ENCODE peak calls at places on chromosomes 12 and 14, in seven cellular contexts. One of them, this sample, is unnamed.

GRCh38 chr14:65101631-65102440 is 481 bp downstream of the MAX start:
- DNase-seq in skeletal muscle cell: no peak
- DNase-seq in gastrocnemius medialis: peak; percentile 27
- DNase-seq in suprapubic skin: no peak
- DNase-seq in GM23248: peak; percentile 41
- DNase-seq in HCT116: no peak
- DNase-seq in tibial artery: peak; percentile 69
- DNase-seq in this sample: no peak

GRCh38 chr12:76024102-76024781 is 7.3 kb downstream of the PHLDA1 start:
- DNase-seq in tibial artery: no peak
- DNase-seq in skeletal muscle cell: no peak
- DNase-seq in GM23248: no peak
- DNase-seq in gastrocnemius medialis: no peak
- DNase-seq in HCT116: no peak
- DNase-seq in suprapubic skin: no peak
- DNase-seq in this sample: peak; percentile 38

GRCh38 chr12:52189376-52190174 is 2.2 kb downstream of the KRT80 start:
- DNase-seq in GM23248: peak; percentile 60
- DNase-seq in gastrocnemius medialis: no peak
- DNase-seq in HCT116: no peak
- DNase-seq in tibial artery: no peak
- DNase-seq in skeletal muscle cell: no peak
- DNase-seq in suprapubic skin: no peak
- DNase-seq in this sample: peak; percentile 68

GRCh38 chr14:38210587-38211257 is 3.0 kb downstream of the SSTR1 start:
- DNase-seq in skeletal muscle cell: no peak
- DNase-seq in gastrocnemius medialis: no peak
- DNase-seq in tibial artery: no peak
- DNase-seq in GM23248: peak; percentile 87
- DNase-seq in HCT116: no peak
- DNase-seq in suprapubic skin: no peak
- DNase-seq in this sample: peak; percentile 69

GRCh38 chr12:130436741-130437501 is 99.2 kb downstream of the PIWIL1 start:
- DNase-seq in tibial artery: peak; percentile 49
- DNase-seq in suprapubic skin: peak; percentile 72
- DNase-seq in GM23248: no peak
- DNase-seq in gastrocnemius medialis: no peak
- DNase-seq in skeletal muscle cell: no peak
- DNase-seq in HCT116: no peak
- DNase-seq in this sample: no peak

GRCh38 chr14:24911324-24912095 is 138.4 kb downstream of the STXBP6 start:
- DNase-seq in tibial artery: no peak
- DNase-seq in GM23248: peak; percentile 96
- DNase-seq in HCT116: no peak
- DNase-seq in gastrocnemius medialis: no peak
- DNase-seq in suprapubic skin: no peak
- DNase-seq in skeletal muscle cell: peak; percentile 80
- DNase-seq in this sample: peak; percentile 93

GRCh38 chr12:9948606-9949286 is 16.6 kb upstream of the CLEC2A start:
- DNase-seq in gastrocnemius medialis: no peak
- DNase-seq in tibial artery: no peak
- DNase-seq in suprapubic skin: no peak
- DNase-seq in GM23248: no peak
- DNase-seq in skeletal muscle cell: no peak
- DNase-seq in HCT116: no peak
- DNase-seq in this sample: no peak

GRCh38 chr14:96756745-96757144 is 40.4 kb upstream of the VRK1 start:
- DNase-seq in GM23248: no peak
- DNase-seq in tibial artery: no peak
- DNase-seq in HCT116: no peak
- DNase-seq in gastrocnemius medialis: no peak
- DNase-seq in suprapubic skin: no peak
- DNase-seq in skeletal muscle cell: no peak
- DNase-seq in this sample: no peak

GRCh38 chr12:106297681-106298080 is 4.9 kb upstream of the TCP11L2 start:
- DNase-seq in gastrocnemius medialis: no peak
- DNase-seq in skeletal muscle cell: no peak
- DNase-seq in tibial artery: no peak
- DNase-seq in suprapubic skin: no peak
- DNase-seq in HCT116: no peak
- DNase-seq in GM23248: no peak
- DNase-seq in this sample: no peak

GRCh38 chr12:25121916-25122315 is 73.0 kb downstream of the DNAI7 start:
- DNase-seq in gastrocnemius medialis: no peak
- DNase-seq in GM23248: peak; percentile 10
- DNase-seq in suprapubic skin: no peak
- DNase-seq in HCT116: no peak
- DNase-seq in tibial artery: no peak
- DNase-seq in skeletal muscle cell: peak; percentile 4
- DNase-seq in this sample: peak; percentile 41

GRCh38 chr12:121697093-121697698 is 15.4 kb upstream of the TMEM120B start:
- DNase-seq in skeletal muscle cell: no peak
- DNase-seq in suprapubic skin: no peak
- DNase-seq in HCT116: peak; percentile 47
- DNase-seq in tibial artery: no peak
- DNase-seq in gastrocnemius medialis: no peak
- DNase-seq in GM23248: peak; percentile 67
- DNase-seq in this sample: peak; percentile 78

GRCh38 chr12:71626098-71626497 is 37.5 kb downstream of the ZFC3H1 start:
- DNase-seq in GM23248: no peak
- DNase-seq in skeletal muscle cell: no peak
- DNase-seq in gastrocnemius medialis: no peak
- DNase-seq in tibial artery: no peak
- DNase-seq in HCT116: no peak
- DNase-seq in suprapubic skin: no peak
- DNase-seq in this sample: no peak

GRCh38 chr12:107522692-107523477 is 162.7 kb upstream of the PWP1 start:
- DNase-seq in HCT116: no peak
- DNase-seq in GM23248: no peak
- DNase-seq in skeletal muscle cell: no peak
- DNase-seq in tibial artery: no peak
- DNase-seq in suprapubic skin: no peak
- DNase-seq in gastrocnemius medialis: no peak
- DNase-seq in this sample: peak; percentile 12

GRCh38 chr12:95204141-95204866 is 13.0 kb downstream of the FGD6 start:
- DNase-seq in gastrocnemius medialis: no peak
- DNase-seq in tibial artery: no peak
- DNase-seq in skeletal muscle cell: peak; percentile 97
- DNase-seq in suprapubic skin: no peak
- DNase-seq in HCT116: peak; percentile 96
- DNase-seq in GM23248: peak; percentile 90
- DNase-seq in this sample: peak; percentile 92

GRCh38 chr12:2276288-2276842 is 223.6 kb downstream of the CACNA1C start:
- DNase-seq in HCT116: no peak
- DNase-seq in gastrocnemius medialis: no peak
- DNase-seq in GM23248: peak; percentile 54
- DNase-seq in tibial artery: no peak
- DNase-seq in skeletal muscle cell: no peak
- DNase-seq in suprapubic skin: no peak
- DNase-seq in this sample: no peak

GRCh38 chr14:75318353-75318752 is 39.7 kb downstream of the FOS start:
- DNase-seq in gastrocnemius medialis: peak; percentile 0
- DNase-seq in suprapubic skin: no peak
- DNase-seq in tibial artery: no peak
- DNase-seq in skeletal muscle cell: no peak
- DNase-seq in HCT116: no peak
- DNase-seq in GM23248: no peak
- DNase-seq in this sample: no peak

GRCh38 chr12:72236071-72236705 is 36.0 kb upstream of the TRHDE start:
- DNase-seq in gastrocnemius medialis: no peak
- DNase-seq in suprapubic skin: no peak
- DNase-seq in tibial artery: no peak
- DNase-seq in skeletal muscle cell: no peak
- DNase-seq in GM23248: peak; percentile 7
- DNase-seq in HCT116: no peak
- DNase-seq in this sample: peak; percentile 42

GRCh38 chr14:85701116-85701515 is 171.2 kb downstream of the FLRT2 start:
- DNase-seq in HCT116: no peak
- DNase-seq in skeletal muscle cell: no peak
- DNase-seq in GM23248: no peak
- DNase-seq in tibial artery: no peak
- DNase-seq in gastrocnemius medialis: no peak
- DNase-seq in suprapubic skin: no peak
- DNase-seq in this sample: no peak

GRCh38 chr12:6295187-6295811 is 15.2 kb upstream of the PLEKHG6 start:
- DNase-seq in GM23248: peak; percentile 93
- DNase-seq in tibial artery: no peak
- DNase-seq in suprapubic skin: no peak
- DNase-seq in gastrocnemius medialis: no peak
- DNase-seq in skeletal muscle cell: no peak
- DNase-seq in HCT116: peak; percentile 69
- DNase-seq in this sample: peak; percentile 92

GRCh38 chr12:108582509-108582908 is 15.4 kb downstream of the TMEM119 start:
- DNase-seq in GM23248: no peak
- DNase-seq in tibial artery: no peak
- DNase-seq in HCT116: no peak
- DNase-seq in skeletal muscle cell: no peak
- DNase-seq in suprapubic skin: no peak
- DNase-seq in gastrocnemius medialis: no peak
- DNase-seq in this sample: no peak

GRCh38 chr12:123442774-123443173 is 6.3 kb upstream of the RILPL2 start:
- DNase-seq in HCT116: no peak
- DNase-seq in tibial artery: no peak
- DNase-seq in gastrocnemius medialis: no peak
- DNase-seq in suprapubic skin: no peak
- DNase-seq in GM23248: no peak
- DNase-seq in skeletal muscle cell: no peak
- DNase-seq in this sample: no peak

GRCh38 chr12:93583993-93584392 is 11.5 kb downstream of the SOCS2 start:
- DNase-seq in suprapubic skin: no peak
- DNase-seq in HCT116: no peak
- DNase-seq in GM23248: no peak
- DNase-seq in tibial artery: no peak
- DNase-seq in skeletal muscle cell: no peak
- DNase-seq in gastrocnemius medialis: no peak
- DNase-seq in this sample: no peak

GRCh38 chr14:58299665-58300202 is 1.4 kb downstream of the ARID4A start:
- DNase-seq in skeletal muscle cell: no peak
- DNase-seq in GM23248: peak; percentile 51
- DNase-seq in tibial artery: no peak
- DNase-seq in HCT116: no peak
- DNase-seq in suprapubic skin: no peak
- DNase-seq in gastrocnemius medialis: no peak
- DNase-seq in this sample: peak; percentile 17

GRCh38 chr12:14514154-14514842 is 53.4 kb downstream of the PLBD1 start:
- DNase-seq in skeletal muscle cell: no peak
- DNase-seq in GM23248: peak; percentile 2
- DNase-seq in HCT116: peak; percentile 71
- DNase-seq in suprapubic skin: no peak
- DNase-seq in tibial artery: no peak
- DNase-seq in gastrocnemius medialis: no peak
- DNase-seq in this sample: peak; percentile 57

DNA sequence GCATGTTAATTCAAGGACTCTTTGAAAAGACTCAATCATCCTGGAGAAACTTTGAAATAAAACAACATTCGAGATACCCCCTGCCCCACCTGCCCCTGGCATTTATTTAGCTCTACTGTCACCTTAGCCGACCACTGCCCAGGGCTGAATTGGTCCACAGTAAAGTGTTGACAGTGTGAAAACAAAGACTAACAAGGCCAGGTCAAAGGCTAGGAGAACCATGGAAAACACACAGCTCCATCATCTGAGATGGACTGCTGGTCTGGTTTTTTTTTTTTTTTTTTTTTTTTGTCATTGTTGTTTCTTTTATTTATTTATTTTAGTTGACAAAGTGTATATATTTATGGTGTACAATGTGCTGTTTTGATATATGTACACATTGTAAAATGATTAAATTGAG is 25.7 kb downstream of the GSTZ1 start:
- DNase-seq in suprapubic skin: no peak
- DNase-seq in gastrocnemius medialis: no peak
- DNase-seq in skeletal muscle cell: no peak
- DNase-seq in tibial artery: no peak
- DNase-seq in GM23248: no peak
- DNase-seq in HCT116: no peak
- DNase-seq in this sample: no peak
- H3K4me3 ChIP-seq in suprapubic skin: no peak overlapping the region
- H3K4me3 ChIP-seq in gastrocnemius medialis: no peak overlapping the region
- H3K4me3 ChIP-seq in skeletal muscle cell: no peak overlapping the region
- H3K4me3 ChIP-seq in tibial artery: no peak overlapping the region
- H3K4me3 ChIP-seq in GM23248: no peak overlapping the region
- H3K4me3 ChIP-seq in HCT116: no peak overlapping the region
- H3K4me3 ChIP-seq in this sample: no peak overlapping the region

GRCh38 chr14:99983251-99984012 is 81.8 kb upstream of the EVL start:
- DNase-seq in suprapubic skin: no peak
- DNase-seq in HCT116: no peak
- DNase-seq in tibial artery: no peak
- DNase-seq in skeletal muscle cell: no peak
- DNase-seq in GM23248: no peak
- DNase-seq in gastrocnemius medialis: no peak
- DNase-seq in this sample: no peak
- H3K4me3 ChIP-seq in suprapubic skin: no peak overlapping the region
- H3K4me3 ChIP-seq in HCT116: no peak overlapping the region
- H3K4me3 ChIP-seq in tibial artery: no peak overlapping the region
- H3K4me3 ChIP-seq in skeletal muscle cell: no peak overlapping the region
- H3K4me3 ChIP-seq in GM23248: no peak overlapping the region
- H3K4me3 ChIP-seq in gastrocnemius medialis: no peak overlapping the region
- H3K4me3 ChIP-seq in this sample: no peak overlapping the region

GRCh38 chr12:127688901-127689428 is 578.0 kb upstream of the TMEM132C start:
- DNase-seq in HCT116: no peak
- DNase-seq in tibial artery: no peak
- DNase-seq in GM23248: no peak
- DNase-seq in skeletal muscle cell: no peak
- DNase-seq in suprapubic skin: no peak
- DNase-seq in gastrocnemius medialis: no peak
- DNase-seq in this sample: no peak
- H3K4me3 ChIP-seq in HCT116: no peak overlapping the region
- H3K4me3 ChIP-seq in tibial artery: no peak overlapping the region
- H3K4me3 ChIP-seq in GM23248: no peak overlapping the region
- H3K4me3 ChIP-seq in skeletal muscle cell: no peak overlapping the region
- H3K4me3 ChIP-seq in suprapubic skin: no peak overlapping the region
- H3K4me3 ChIP-seq in gastrocnemius medialis: no peak overlapping the region
- H3K4me3 ChIP-seq in this sample: no peak overlapping the region

DNA sequence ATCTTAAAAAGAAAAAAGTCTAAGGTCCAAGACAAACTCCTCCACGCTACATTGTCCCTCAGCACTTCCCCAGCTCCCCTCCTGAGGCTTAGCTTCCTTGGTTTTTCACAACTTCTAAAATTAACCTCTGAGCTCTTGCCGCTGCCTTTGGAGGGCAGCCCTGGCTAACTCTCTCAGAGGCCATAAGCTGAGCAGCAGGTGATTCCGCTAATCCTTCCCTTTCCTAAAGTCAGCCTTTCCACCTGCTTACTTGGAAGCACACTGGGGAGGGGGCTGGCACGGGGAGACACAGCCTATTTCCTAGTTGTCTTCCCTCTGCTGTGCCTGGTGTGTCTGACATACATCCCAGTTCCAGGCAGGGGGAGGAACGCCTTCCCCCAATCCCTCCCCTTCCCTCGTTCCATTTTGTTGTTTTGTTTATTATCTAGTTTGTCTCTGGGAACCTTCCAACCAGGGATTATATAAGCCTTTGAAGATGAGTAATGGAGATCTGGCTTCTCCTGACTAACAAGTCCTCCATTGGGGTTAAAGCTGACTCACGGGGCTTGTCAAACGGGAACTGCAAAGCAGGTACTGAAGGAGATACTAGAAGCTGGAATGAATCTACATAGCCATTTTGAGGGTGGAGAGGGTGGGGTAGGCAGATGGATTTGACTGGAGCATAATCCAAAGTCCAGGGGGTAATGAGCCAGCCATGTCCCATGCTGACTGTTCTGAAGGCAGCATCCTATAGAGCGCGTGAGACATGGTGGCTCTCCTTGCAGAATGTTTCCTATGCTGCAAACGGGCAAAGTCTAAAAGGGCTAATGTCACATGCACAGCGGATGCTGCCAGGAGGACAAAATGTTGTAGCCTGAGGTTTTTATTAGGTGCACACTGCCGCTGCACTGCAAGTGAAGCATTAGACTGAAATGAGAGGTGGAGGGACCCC is 230.8 kb downstream of the FOXN3 start:
- DNase-seq in tibial artery: no peak
- DNase-seq in GM23248: peak; percentile 85
- DNase-seq in skeletal muscle cell: peak; percentile 32
- DNase-seq in suprapubic skin: no peak
- DNase-seq in gastrocnemius medialis: peak; percentile 80
- DNase-seq in HCT116: peak; percentile 73
- DNase-seq in this sample: peak; percentile 47
- H3K4me3 ChIP-seq in tibial artery: no peak overlapping the region
- H3K4me3 ChIP-seq in GM23248: no peak overlapping the region
- H3K4me3 ChIP-seq in skeletal muscle cell: no peak overlapping the region
- H3K4me3 ChIP-seq in suprapubic skin: no peak overlapping the region
- H3K4me3 ChIP-seq in gastrocnemius medialis: peak overlapping the region; percentile 30
- H3K4me3 ChIP-seq in HCT116: no peak overlapping the region
- H3K4me3 ChIP-seq in this sample: no peak overlapping the region